ENCODE peak calls at places on chromosomes 5 and 9, in nine cellular contexts. F is kidney, K is left lung, I is mucosa of descending colon, C is nephron progenitor cell, X is A549, M is brain microvascular endothelial cell, Y is Calu3, W is bronchial epithelial cell. R is an unnamed sample.

GRCh38 chr5:81086881-81087281 is 126.7 kb downstream of the RASGRF2 start:
- DNase-seq in F (no peak), K (no peak), I (no peak), C (no peak), X (no peak), M (no peak), Y (no peak), W (no peak), R (no peak)

GRCh38 chr9:88991066-88992030 is at the start of gene S1PR3:
- DNase-seq in F (peak), K (peak), I (no peak), C (peak), X (peak), M (no peak), Y (peak), W (peak), R (no peak)

GRCh38 chr5:177329883-177330282 is 18.2 kb upstream of the MXD3 start:
- DNase-seq in F (peak), K (no peak), I (no peak), C (no peak), X (no peak), M (no peak), Y (no peak), W (no peak), R (no peak)

GRCh38 chr5:153660919-153661318 is 170.4 kb downstream of the GRIA1 start:
- DNase-seq in F (no peak), K (no peak), I (no peak), C (peak), X (no peak), M (no peak), Y (no peak), W (no peak), R (no peak)

GRCh38 chr5:66959668-66960067 is 236.9 kb downstream of the CD180 start:
- DNase-seq in F (no peak), K (no peak), I (no peak), C (no peak), X (peak), M (peak), Y (no peak), W (peak), R (no peak)

GRCh38 chr5:78659714-78660113 is 11.1 kb upstream of the LHFPL2 start:
- DNase-seq in F (no peak), K (no peak), I (no peak), C (no peak), X (no peak), M (peak), Y (no peak), W (no peak), R (no peak)

GRCh38 chr9:14868772-14869583 is 41.2 kb downstream of the FREM1 start:
- DNase-seq in F (no peak), K (no peak), I (no peak), C (peak), X (no peak), M (no peak), Y (no peak), W (no peak), R (no peak)

GRCh38 chr9:35533398-35533797 is 43.5 kb downstream of the RUSC2 start:
- DNase-seq in F (no peak), K (no peak), I (no peak), C (no peak), X (no peak), M (no peak), Y (no peak), W (peak), R (no peak)

GRCh38 chr5:132074772-132075718 is 1.5 kb downstream of the CSF2 start:
- DNase-seq in F (peak), K (peak), I (no peak), C (no peak), X (no peak), M (no peak), Y (peak), W (no peak), R (no peak)

GRCh38 chr5:4295663-4296339 is 700.2 kb downstream of the IRX1 start:
- DNase-seq in F (no peak), K (no peak), I (no peak), C (peak), X (no peak), M (no peak), Y (no peak), W (no peak), R (no peak)

GRCh38 chr9:12718482-12719026 is 25.4 kb downstream of the TYRP1 start:
- DNase-seq in F (no peak), K (peak), I (no peak), C (peak), X (no peak), M (peak), Y (no peak), W (peak), R (no peak)

GRCh38 chr5:174751154-174751990 is 27.0 kb downstream of the MSX2 start:
- DNase-seq in F (peak), K (no peak), I (no peak), C (peak), X (no peak), M (no peak), Y (peak), W (no peak), R (no peak)

GRCh38 chr9:107907715-107908114 is 418.1 kb upstream of the KLF4 start:
- DNase-seq in F (no peak), K (no peak), I (no peak), C (no peak), X (no peak), M (no peak), Y (no peak), W (no peak), R (no peak)

GRCh38 chr9:105656131-105656921 is 5.9 kb upstream of the TAL2 start:
- DNase-seq in F (peak), K (peak), I (no peak), C (peak), X (peak), M (no peak), Y (peak), W (no peak), R (peak)
- TF ChIP-seq CTCF in F (peak), K (no peak), I (no peak), C (no peak), X (peak), M (no peak), Y (no peak), W (peak), R (peak)

DNA sequence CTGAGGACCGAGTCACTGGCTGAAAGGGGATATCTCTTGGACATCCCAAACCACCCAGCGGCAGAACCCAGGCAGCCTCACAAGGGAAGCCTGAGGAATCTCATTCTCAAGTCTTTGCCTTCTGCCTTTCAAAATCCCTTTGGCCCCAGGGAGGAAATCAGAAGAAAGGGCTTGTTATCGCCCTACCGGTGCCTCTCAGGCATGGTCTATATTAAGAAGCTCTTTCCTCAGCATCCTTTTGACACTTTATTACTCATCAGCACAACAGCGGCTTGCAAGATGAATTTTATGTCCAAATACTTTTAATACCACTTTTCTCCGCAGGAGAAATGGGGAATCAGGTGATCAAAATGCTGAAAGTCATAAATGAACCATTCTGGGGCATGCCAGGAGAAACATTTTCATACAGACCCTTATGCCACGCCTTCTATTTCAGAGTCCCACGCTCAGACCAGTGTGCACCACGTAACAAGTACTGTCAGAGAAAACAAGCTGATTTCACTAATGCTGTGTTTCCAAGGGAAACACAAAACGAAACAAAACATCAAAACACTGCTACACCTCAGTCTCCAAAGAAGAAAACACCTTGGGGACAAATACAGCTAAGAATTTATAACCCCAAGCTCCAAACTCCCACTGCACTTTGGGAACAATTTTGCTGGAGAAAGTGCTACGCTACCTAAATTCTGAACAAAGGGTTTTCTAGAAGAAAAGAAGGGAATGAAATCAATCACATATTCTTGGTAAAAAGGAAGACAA is 30.0 kb downstream of the RAPGEF1 start:
- DNase-seq in F (no peak), K (no peak), I (no peak), C (peak), X (no peak), M (peak), Y (no peak), W (peak), R (peak)
- TF ChIP-seq CTCF in F (no peak), K (no peak), I (no peak), C (no peak), X (no peak), M (no peak), Y (no peak), W (no peak), R (no peak)

GRCh38 chr9:130694205-130694604 is 625 bp downstream of the EXOSC2 start:
- DNase-seq in F (no peak), K (no peak), I (no peak), C (no peak), X (no peak), M (no peak), Y (no peak), W (no peak), R (no peak)

GRCh38 chr9:130693426-130694191 is at the start of gene EXOSC2:
- DNase-seq in F (peak), K (peak), I (peak), C (peak), X (peak), M (peak), Y (peak), W (peak), R (peak)

GRCh38 chr9:130689937-130690700 is 3.5 kb upstream of the EXOSC2 start:
- DNase-seq in F (no peak), K (peak), I (no peak), C (no peak), X (peak), M (peak), Y (peak), W (peak), R (no peak)

GRCh38 chr9:130693101-130693425 is 517 bp upstream of the EXOSC2 start:
- DNase-seq in F (no peak), K (no peak), I (no peak), C (no peak), X (no peak), M (no peak), Y (no peak), W (no peak), R (no peak)

DNA sequence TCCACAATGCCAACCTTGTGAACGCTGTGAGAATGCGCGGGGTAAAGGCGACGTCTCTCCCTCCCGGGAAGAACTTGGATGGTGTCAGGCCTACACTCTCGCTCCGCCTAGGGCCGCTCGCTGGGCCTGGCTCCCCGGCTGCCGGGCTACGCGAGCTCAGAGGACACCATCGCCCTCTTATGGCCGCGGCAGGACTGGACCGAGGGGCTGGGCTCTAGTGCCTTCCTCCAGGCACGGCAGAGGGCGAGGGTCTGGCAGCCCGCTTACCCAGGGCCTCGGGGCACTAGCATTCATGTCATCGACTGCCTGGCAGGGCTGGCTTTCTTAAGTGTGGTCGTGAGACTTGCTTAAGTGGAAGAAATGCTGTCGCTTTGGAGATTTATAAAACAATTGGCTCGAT is 1.2 kb upstream of the EXOSC2 start:
- DNase-seq in F (peak), K (no peak), I (peak), C (peak), X (no peak), M (no peak), Y (no peak), W (no peak), R (no peak)
- TF ChIP-seq CTCF in F (no peak), K (no peak), I (no peak), C (peak), X (no peak), M (peak), Y (no peak), W (peak), R (no peak)

GRCh38 chr9:113590389-113590788 is 126.9 kb downstream of the RGS3 start:
- DNase-seq in F (no peak), K (no peak), I (no peak), C (no peak), X (no peak), M (no peak), Y (no peak), W (no peak), R (no peak)

GRCh38 chr9:113590991-113591898 is 127.7 kb downstream of the RGS3 start:
- DNase-seq in F (peak), K (no peak), I (no peak), C (peak), X (peak), M (peak), Y (peak), W (peak), R (peak)

GRCh38 chr9:113592806-113593575 is 129.5 kb downstream of the RGS3 start:
- DNase-seq in F (peak), K (no peak), I (no peak), C (no peak), X (no peak), M (no peak), Y (no peak), W (no peak), R (no peak)

GRCh38 chr9:113593682-113594281 is 130.3 kb downstream of the RGS3 start:
- DNase-seq in F (peak), K (peak), I (peak), C (peak), X (peak), M (peak), Y (no peak), W (peak), R (peak)

GRCh38 chr9:113591899-113592625 is 128.5 kb downstream of the RGS3 start:
- DNase-seq in F (peak), K (no peak), I (no peak), C (no peak), X (no peak), M (no peak), Y (no peak), W (no peak), R (no peak)
- TF ChIP-seq CTCF in F (no peak), K (no peak), I (no peak), C (no peak), X (no peak), M (no peak), Y (no peak), W (no peak), R (no peak)

DNA sequence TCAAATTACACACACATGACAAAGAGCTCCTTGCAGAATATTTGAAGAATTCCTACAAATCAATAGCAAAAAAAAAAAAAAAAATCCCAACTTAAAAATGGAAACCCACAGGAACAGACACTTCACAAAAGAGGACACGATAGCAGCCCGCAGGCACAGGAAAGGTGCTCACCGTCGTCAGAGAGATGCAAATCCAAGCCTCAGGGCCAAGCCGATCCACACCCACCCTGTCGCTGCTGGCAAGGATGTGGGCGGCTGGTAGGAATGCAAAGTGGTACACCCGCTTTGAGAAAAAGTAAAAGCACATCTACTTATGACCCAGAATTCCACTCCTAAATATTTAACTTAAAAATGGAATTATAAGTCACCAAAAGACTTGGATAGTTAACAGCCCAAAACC is 10.8 kb downstream of the LCN9 start:
- DNase-seq in F (peak), K (no peak), I (no peak), C (no peak), X (no peak), M (no peak), Y (no peak), W (no peak), R (no peak)
- TF ChIP-seq CTCF in F (no peak), K (no peak), I (no peak), C (no peak), X (no peak), M (no peak), Y (no peak), W (no peak), R (no peak)

GRCh38 chr5:158165647-158166046 is 306.7 kb upstream of the CLINT1 start:
- DNase-seq in F (no peak), K (no peak), I (no peak), C (no peak), X (no peak), M (no peak), Y (no peak), W (no peak), R (no peak)
- TF ChIP-seq CTCF in F (no peak), K (no peak), I (no peak), C (no peak), X (no peak), M (peak), Y (no peak), W (no peak), R (no peak)

DNA sequence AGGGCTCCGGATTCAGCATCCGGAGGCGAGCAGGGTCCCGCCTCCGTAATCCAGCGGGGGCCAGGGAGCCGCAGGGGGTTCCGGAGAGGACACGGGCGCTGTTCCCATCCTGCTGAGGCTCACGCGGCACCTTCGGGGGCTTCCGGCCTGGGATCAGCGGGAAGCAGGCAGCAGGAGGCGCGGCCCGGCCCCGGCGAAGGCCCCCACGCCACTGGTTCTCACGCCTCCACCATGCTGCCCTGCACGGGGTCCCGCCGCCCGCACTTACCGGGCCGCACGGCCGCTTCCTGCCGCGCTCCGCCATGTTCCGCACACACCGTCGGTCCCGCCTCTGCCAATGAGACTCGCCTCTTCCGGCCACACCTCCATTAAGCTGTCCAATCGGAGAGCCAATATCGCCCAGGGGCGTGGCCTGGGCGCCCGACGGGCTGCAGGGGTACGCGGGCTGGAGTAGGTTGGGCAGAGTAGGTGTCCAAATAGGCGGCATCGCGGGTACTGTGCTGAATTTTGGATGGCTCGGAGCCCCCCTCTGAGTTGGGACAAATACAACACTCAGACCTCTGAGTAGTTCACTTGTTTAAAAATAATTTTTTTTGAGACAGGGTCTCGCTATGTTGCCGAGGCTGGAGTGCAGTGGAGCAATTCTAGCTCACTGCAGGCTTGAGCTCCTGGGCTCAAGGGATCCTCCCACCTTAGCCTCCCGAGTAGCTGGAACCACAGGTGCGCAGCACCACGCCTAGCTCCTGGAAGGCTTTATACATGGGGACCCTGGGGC is at the start of gene SPOUT1:
- DNase-seq in F (peak), K (peak), I (peak), C (peak), X (peak), M (peak), Y (peak), W (peak), R (peak)
- TF ChIP-seq CTCF in F (no peak), K (no peak), I (no peak), C (no peak), X (no peak), M (no peak), Y (no peak), W (no peak), R (no peak)

GRCh38 chr5:14895301-14895700 is 23.7 kb upstream of the ANKH start:
- DNase-seq in F (no peak), K (no peak), I (no peak), C (no peak), X (no peak), M (no peak), Y (no peak), W (no peak), R (no peak)
- TF ChIP-seq CTCF in F (no peak), K (no peak), I (no peak), C (no peak), X (no peak), M (peak), Y (no peak), W (no peak), R (no peak)

DNA sequence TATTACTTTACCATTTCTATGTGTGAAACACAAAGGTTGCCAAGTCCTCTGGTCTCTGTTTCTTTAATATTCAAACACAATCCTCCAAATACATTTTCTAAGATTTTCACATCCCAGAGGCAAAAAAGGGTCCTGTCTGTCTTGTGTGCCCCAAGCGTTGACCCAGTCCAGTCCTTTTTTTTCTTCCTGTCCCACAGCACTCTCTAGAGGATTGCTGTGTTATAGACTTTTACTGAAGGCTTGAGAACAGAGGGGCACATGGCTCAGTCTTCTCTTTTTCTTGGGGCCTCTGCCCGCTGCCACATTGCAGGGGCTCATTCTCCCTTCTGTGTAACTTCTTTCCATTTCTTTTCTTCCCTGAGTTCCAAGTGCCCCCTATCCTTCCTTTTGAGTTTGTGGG is 78.6 kb upstream of the SLC28A3 start:
- DNase-seq in F (no peak), K (no peak), I (no peak), C (no peak), X (no peak), M (peak), Y (no peak), W (no peak), R (no peak)
- TF ChIP-seq CTCF in F (no peak), K (no peak), I (no peak), C (peak), X (no peak), M (peak), Y (no peak), W (no peak), R (no peak)

DNA sequence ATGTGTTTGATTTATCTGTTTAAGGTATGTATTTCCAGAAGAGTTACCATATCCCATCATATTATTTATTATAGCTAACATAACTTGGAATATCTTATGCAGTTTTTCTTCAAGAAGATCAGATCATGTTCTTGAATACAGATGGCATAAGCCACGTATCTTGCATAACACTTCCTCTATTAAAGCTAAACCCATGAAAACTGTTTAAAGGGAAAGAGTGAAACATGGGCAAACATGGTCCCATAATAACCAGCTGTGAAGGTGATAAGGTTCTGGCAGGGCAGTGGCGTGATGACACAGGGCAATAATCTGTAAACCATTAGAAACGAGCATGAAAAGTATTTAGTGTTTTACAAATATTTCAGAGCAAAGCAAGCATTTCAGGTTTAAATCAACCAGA is 34.2 kb downstream of the EFNA5 start:
- DNase-seq in F (no peak), K (no peak), I (no peak), C (no peak), X (no peak), M (no peak), Y (no peak), W (no peak), R (no peak)
- TF ChIP-seq CTCF in F (no peak), K (no peak), I (no peak), C (no peak), X (no peak), M (no peak), Y (no peak), W (no peak), R (no peak)

R was measured in GM10248.